ENCODE peak calls at places on chromosomes 12 and 14, in seven cellular contexts. U is OCI-LY7, Q is fibroblast of lung, C is A549, H is astrocyte of the cerebellum, O is lower leg skin, E is tibial artery. M is an unnamed sample.

GRCh38 chr14:63076476-63076875 is 31.2 kb upstream of the KCNH5 start:
- DNase-seq in U (no peak), Q (no peak), C (no peak), H (no peak), O (no peak), E (no peak), M (no peak)

GRCh38 chr12:110340706-110341105 is 59.7 kb downstream of the ATP2A2 start:
- DNase-seq in U (no peak), Q (no peak), C (no peak), H (no peak), O (no peak), E (no peak), M (no peak)

GRCh38 chr12:31959701-31960391 is 631 bp downstream of the RESF1 start:
- DNase-seq in U (peak), Q (peak), C (peak), H (peak), O (peak), E (peak), M (peak)

GRCh38 chr12:68613209-68613904 is 2.7 kb downstream of the RAP1B start:
- DNase-seq in U (no peak), Q (no peak), C (no peak), H (no peak), O (no peak), E (no peak), M (no peak)

GRCh38 chr14:30034049-30034635 is 106.5 kb upstream of the PRKD1 start:
- DNase-seq in U (no peak), Q (peak), C (no peak), H (no peak), O (no peak), E (no peak), M (no peak)

GRCh38 chr12:53230971-53231858 is 794 bp downstream of the RARG start:
- DNase-seq in U (no peak), Q (no peak), C (no peak), H (no peak), O (no peak), E (no peak), M (no peak)

GRCh38 chr12:13962699-13963098 is 18.7 kb downstream of the GRIN2B start:
- DNase-seq in U (peak), Q (no peak), C (peak), H (no peak), O (no peak), E (no peak), M (no peak)

GRCh38 chr14:104666981-104667380 is 22.4 kb upstream of the INF2 start:
- DNase-seq in U (no peak), Q (no peak), C (no peak), H (no peak), O (no peak), E (no peak), M (no peak)

GRCh38 chr12:99053599-99054362 is 408.7 kb downstream of the APAF1 start:
- DNase-seq in U (no peak), Q (peak), C (no peak), H (no peak), O (no peak), E (no peak), M (no peak)

GRCh38 chr14:58656671-58657411 is 19.1 kb downstream of the DACT1 start:
- DNase-seq in U (no peak), Q (no peak), C (no peak), H (no peak), O (no peak), E (no peak), M (no peak)

GRCh38 chr12:52862023-52862422 is 13.2 kb upstream of the KRT78 start:
- DNase-seq in U (no peak), Q (no peak), C (no peak), H (no peak), O (no peak), E (no peak), M (no peak)

GRCh38 chr12:132673288-132674179 is 13.6 kb downstream of the POLE start:
- DNase-seq in U (no peak), Q (no peak), C (no peak), H (no peak), O (no peak), E (no peak), M (no peak)

GRCh38 chr12:94875525-94875924 is 128.0 kb downstream of the NDUFA12 start:
- DNase-seq in U (peak), Q (peak), C (peak), H (no peak), O (no peak), E (no peak), M (peak)

GRCh38 chr14:52040598-52040997 is 28.3 kb downstream of the NID2 start:
- DNase-seq in U (no peak), Q (no peak), C (no peak), H (no peak), O (no peak), E (no peak), M (no peak)

GRCh38 chr12:49965836-49966235 is 4.2 kb downstream of the AQP5 start:
- DNase-seq in U (no peak), Q (no peak), C (no peak), H (no peak), O (no peak), E (no peak), M (no peak)

GRCh38 chr12:107135177-107135576 is 41.8 kb upstream of the CRY1 start:
- DNase-seq in U (no peak), Q (no peak), C (no peak), H (no peak), O (no peak), E (no peak), M (no peak)

DNA sequence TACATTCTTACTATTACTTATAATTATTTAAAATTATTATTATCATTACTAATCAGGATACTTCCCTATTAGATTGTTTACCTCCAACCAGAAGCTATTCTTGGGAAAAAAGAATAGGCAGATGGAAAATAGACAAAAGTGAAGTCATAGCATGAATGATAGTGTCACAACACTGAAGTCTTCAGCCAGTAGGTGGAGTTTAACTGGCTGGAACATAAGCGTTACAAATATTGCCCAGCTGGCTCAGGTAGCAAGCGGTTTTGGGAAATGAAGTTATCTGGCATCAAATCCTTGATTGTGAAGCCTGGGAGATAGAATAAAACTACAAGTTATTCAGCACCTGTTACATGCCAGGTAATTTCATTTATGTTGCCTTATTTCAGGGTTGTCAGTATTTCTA is 762.9 kb downstream of the C12orf50 start:
- DNase-seq in U (no peak), Q (no peak), C (no peak), H (no peak), O (no peak), E (no peak), M (no peak)
- TF ChIP-seq CTCF in U (no peak), Q (no peak), C (peak), H (peak), O (no peak), E (no peak), M (peak)

GRCh38 chr12:114693532-114693931 is 9.6 kb upstream of the TBX3 start:
- DNase-seq in U (no peak), Q (no peak), C (no peak), H (no peak), O (no peak), E (no peak), M (no peak)

GRCh38 chr12:114695305-114695592 is 11.3 kb upstream of the TBX3 start:
- DNase-seq in U (no peak), Q (no peak), C (no peak), H (no peak), O (no peak), E (no peak), M (no peak)

GRCh38 chr12:114692558-114693531 is 8.9 kb upstream of the TBX3 start:
- DNase-seq in U (no peak), Q (peak), C (no peak), H (no peak), O (no peak), E (no peak), M (no peak)

GRCh38 chr12:114696443-114697245 is 12.7 kb upstream of the TBX3 start:
- DNase-seq in U (no peak), Q (no peak), C (no peak), H (no peak), O (no peak), E (no peak), M (no peak)

DNA sequence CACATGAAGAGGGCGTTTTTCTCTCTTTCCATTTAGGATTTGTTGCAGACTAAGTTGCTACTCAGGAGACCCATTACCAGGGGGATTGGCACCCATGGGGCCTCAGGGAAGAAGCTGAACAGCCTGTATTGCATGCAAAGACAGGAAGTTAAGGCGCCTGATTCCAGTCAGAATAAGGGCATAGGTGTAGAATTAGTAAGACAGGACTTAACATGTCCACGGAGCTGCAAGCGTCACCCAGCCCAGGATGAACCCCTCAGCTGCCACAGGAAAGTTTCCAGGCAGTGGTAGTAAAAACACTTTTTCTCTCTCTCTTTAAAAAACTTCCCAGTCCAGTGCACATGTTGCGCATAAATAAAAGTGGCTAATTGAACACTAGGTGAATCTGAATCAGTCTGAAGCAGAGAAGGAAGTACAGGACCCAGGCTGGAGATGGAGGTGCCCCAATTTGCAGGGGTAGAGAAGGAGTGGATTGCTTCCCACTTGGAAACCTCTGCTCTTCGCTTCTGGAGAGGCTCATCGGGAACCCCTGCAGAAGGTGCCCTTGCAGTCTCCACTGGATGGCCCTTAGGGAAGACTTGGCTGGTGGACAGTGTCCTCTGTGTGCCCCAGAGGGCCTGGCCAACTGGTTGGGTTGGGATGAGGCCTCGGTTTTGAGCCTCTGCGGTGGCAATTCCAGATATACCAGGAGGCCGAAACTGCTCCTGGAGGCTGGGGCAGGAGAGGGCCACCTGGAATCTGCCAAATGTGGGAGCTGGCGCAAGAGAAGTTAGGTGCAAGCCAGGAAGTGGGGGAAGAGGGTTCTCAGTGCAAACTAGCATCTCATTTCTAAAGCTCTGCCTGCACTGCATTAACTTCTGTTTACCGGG is 10.7 kb upstream of the TBX3 start:
- DNase-seq in U (no peak), Q (no peak), C (no peak), H (no peak), O (no peak), E (no peak), M (no peak)
- H3K4me3 ChIP-seq in U (no peak), Q (no peak), C (no peak), H (no peak), O (no peak), E (no peak), M (no peak)

GRCh38 chr12:120468846-120469449 is 600 bp downstream of the SRSF9 start:
- DNase-seq in U (no peak), Q (no peak), C (peak), H (no peak), O (no peak), E (peak), M (no peak)
- TF ChIP-seq CTCF in U (peak), Q (no peak), C (no peak), H (no peak), O (no peak), E (no peak), M (no peak)

DNA sequence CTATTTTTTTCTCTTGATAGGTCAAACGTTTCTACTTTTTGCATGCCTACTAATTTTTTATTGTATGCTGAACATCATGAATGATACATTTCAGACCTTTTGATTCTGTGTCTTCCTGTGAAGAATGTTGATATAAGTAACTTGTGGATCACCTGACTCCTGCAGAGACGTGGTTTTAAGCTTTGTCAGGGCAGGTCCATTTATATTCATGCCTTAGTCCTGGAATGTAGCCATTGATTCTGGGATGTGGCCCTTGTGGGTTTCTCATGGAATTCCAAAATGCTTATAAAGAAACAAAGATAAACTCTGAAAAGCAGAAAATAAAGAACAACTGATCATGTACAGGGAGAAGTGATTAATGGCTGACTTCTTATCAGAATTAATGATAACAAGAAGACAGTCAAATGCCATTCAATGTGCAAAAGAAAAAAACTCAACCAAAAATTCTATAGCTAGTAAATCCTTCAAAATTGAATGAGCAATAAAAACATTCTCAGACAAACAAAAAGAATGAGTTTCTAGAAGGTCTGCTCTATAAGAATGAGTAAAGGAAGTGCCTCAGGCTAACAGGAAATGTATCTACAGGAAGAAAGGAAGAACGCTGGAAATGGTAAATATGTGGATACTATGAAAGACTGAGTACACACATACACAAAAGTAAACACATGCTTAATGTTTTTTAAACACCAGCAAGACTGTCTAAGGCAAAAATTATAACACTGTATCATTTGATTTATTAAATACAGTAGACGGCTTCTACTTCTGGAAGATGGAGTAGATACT is 284.8 kb upstream of the DIO3 start:
- DNase-seq in U (no peak), Q (no peak), C (no peak), H (no peak), O (no peak), E (no peak), M (no peak)
- H3K4me3 ChIP-seq in U (no peak), Q (no peak), C (no peak), H (no peak), O (no peak), E (no peak), M (no peak)